ENCODE peak calls at places on chromosome 14, in nine cellular contexts. F, J, P, Q, S, N, G, K and Y are unnamed samples.

GRCh38 chr14:56487761-56488160 is 91.8 kb upstream of the TMEM260 start:
- DNase-seq in S (no peak), K (no peak), N (no peak), P (no peak), G (no peak), F (no peak), J (no peak), Q (no peak), Y (no peak)

GRCh38 chr14:81122326-81122725 is 98.4 kb downstream of the GTF2A1 start:
- DNase-seq in K (no peak), Q (no peak), G (no peak), J (peak; percentile 47), F (no peak), N (no peak), P (no peak), S (no peak), Y (no peak)

GRCh38 chr14:105430535-105430934 is 10.9 kb downstream of the MTA1 start:
- DNase-seq in G (peak; percentile 44), S (no peak), K (no peak), N (no peak), P (peak; percentile 72), Q (no peak), F (peak; percentile 36), J (no peak), Y (no peak)

GRCh38 chr14:69815556-69815955 is 18.5 kb upstream of the SLC10A1 start:
- DNase-seq in N (no peak), Q (no peak), P (no peak), G (no peak), S (no peak), J (no peak), F (no peak), K (no peak), Y (no peak)

GRCh38 chr14:68860771-68861170 is 67.9 kb upstream of the ZFP36L1 start:
- DNase-seq in N (no peak), K (no peak), G (no peak), Q (no peak), J (no peak), F (no peak), P (no peak), S (no peak), Y (no peak)

GRCh38 chr14:91326514-91326832 is 82.0 kb upstream of the GPR68 start:
- DNase-seq in N (no peak), S (no peak), J (no peak), Q (no peak), K (no peak), G (no peak), F (no peak), P (no peak), Y (no peak)

GRCh38 chr14:22847661-22848341 is 11.4 kb downstream of the MMP14 start:
- DNase-seq in S (peak; percentile 62), F (no peak), G (no peak), K (no peak), Q (no peak), J (no peak), N (no peak), P (peak; percentile 69), Y (no peak)

GRCh38 chr14:102182190-102182589 is 42.5 kb downstream of the WDR20 start:
- DNase-seq in K (no peak), F (no peak), N (no peak), Q (no peak), S (no peak), G (peak; percentile 53), P (peak; percentile 83), J (no peak), Y (peak; percentile 34)

GRCh38 chr14:72141084-72141483 is 208.9 kb downstream of the RGS6 start:
- DNase-seq in G (no peak), S (no peak), P (no peak), N (no peak), Q (no peak), K (no peak), J (no peak), F (no peak), Y (no peak)

GRCh38 chr14:105484069-105484996 is 2.4 kb upstream of the CRIP1 start:
- DNase-seq in N (no peak), Q (no peak), K (no peak), P (no peak), J (no peak), F (peak; percentile 53), G (no peak), S (no peak), Y (no peak)

GRCh38 chr14:31476131-31476917 is 11.5 kb downstream of the GPR33 start:
- DNase-seq in S (no peak), N (no peak), Q (no peak), F (no peak), K (no peak), J (no peak), P (no peak), G (no peak), Y (no peak)

GRCh38 chr14:71103662-71104484 is 196.6 kb downstream of the PCNX1 start:
- DNase-seq in K (peak; percentile 51), J (peak; percentile 71), F (peak; percentile 62), G (no peak), S (no peak), N (no peak), P (peak; percentile 50), Q (no peak), Y (peak; percentile 27)

GRCh38 chr14:100565650-100566049 is 21.6 kb downstream of the BEGAIN start:
- DNase-seq in N (no peak), Q (no peak), J (no peak), K (no peak), P (no peak), G (no peak), F (no peak), S (no peak), Y (no peak)

GRCh38 chr14:104741108-104741802 is 11.7 kb upstream of the SIVA1 start:
- DNase-seq in S (no peak), G (no peak), N (no peak), Q (no peak), J (no peak), P (no peak), K (no peak), F (no peak), Y (no peak)

GRCh38 chr14:59754256-59754655 is 116.3 kb downstream of the RTN1 start:
- DNase-seq in J (no peak), F (no peak), G (no peak), Q (no peak), P (peak; percentile 52), K (peak; percentile 34), S (no peak), N (no peak), Y (no peak)

GRCh38 chr14:56087824-56088571 is 30.2 kb upstream of the PELI2 start:
- DNase-seq in S (no peak), J (no peak), G (no peak), K (no peak), F (no peak), P (no peak), Q (no peak), N (no peak), Y (no peak)

GRCh38 chr14:54685286-54685845 is 118.4 kb downstream of the SAMD4A start:
- DNase-seq in P (no peak), Q (no peak), F (no peak), S (no peak), G (no peak), N (no peak), J (no peak), K (no peak), Y (no peak)

GRCh38 chr14:45526715-45527549 is 273.9 kb upstream of the MIS18BP1 start:
- DNase-seq in J (peak; percentile 2), K (no peak), F (peak; percentile 57), G (no peak), N (peak; percentile 52), P (peak; percentile 62), Q (peak; percentile 58), S (peak; percentile 51), Y (peak; percentile 0)